ENCODE peak calls at places on chromosomes 6 and 20, in four cellular contexts. P, R, V and S are unnamed samples. For H4K20me1 and H3K36me3, the result is how much of the 10 kb centered on the place peaks cover.

GRCh38 chr6:10322991-10323390 is 91.9 kb downstream of the TFAP2A start:
- DNase-seq in P (peak), R (no peak), V (no peak), S (no peak)

GRCh38 chr6:53064726-53065265 is 408 bp upstream of the FBXO9 start:
- DNase-seq in V (peak), R (peak), P (peak), S (peak)

GRCh38 chr20:4444404-4444803 is 277.3 kb upstream of the PRND start:
- DNase-seq in V (peak), R (no peak), P (peak), S (no peak)

GRCh38 chr6:14499804-14500203 is 382.2 kb downstream of the CD83 start:
- DNase-seq in P (peak), R (peak), V (peak), S (peak)

GRCh38 chr6:150406948-150407347 is 38.1 kb downstream of the IYD start:
- DNase-seq in V (no peak), P (no peak), R (no peak), S (no peak)

GRCh38 chr6:152983637-152984386 is 971 bp upstream of the FBXO5 start:
- DNase-seq in V (peak), R (peak), P (peak), S (peak)

GRCh38 chr20:16444056-16444777 is 129.0 kb downstream of the KIF16B start:
- DNase-seq in R (no peak), P (no peak), V (peak), S (no peak)

GRCh38 chr20:23782366-23782983 is 31.7 kb upstream of the CST1 start:
- DNase-seq in R (no peak), P (no peak), V (peak), S (peak)

GRCh38 chr20:17796096-17796563 is 96.4 kb downstream of the BANF2 start:
- DNase-seq in P (peak), V (peak), R (no peak), S (no peak)

GRCh38 chr6:150308812-150309475 is 59.9 kb upstream of the IYD start:
- DNase-seq in V (no peak), R (no peak), P (no peak), S (no peak)

GRCh38 chr6:12748815-12749521 is 32.4 kb downstream of the PHACTR1 start:
- DNase-seq in V (no peak), P (peak), R (no peak), S (peak)

GRCh38 chr6:37170273-37171140 is 555 bp downstream of the PIM1 start:
- DNase-seq in V (peak), R (no peak), P (peak), S (peak)

GRCh38 chr6:134077301-134077700 is 24.9 kb upstream of the SLC2A12 start:
- DNase-seq in V (peak), P (peak), R (no peak), S (no peak)

GRCh38 chr6:43807228-43808061 is 37.4 kb downstream of the VEGFA start:
- DNase-seq in R (no peak), P (no peak), V (peak), S (peak)

GRCh38 chr6:1039746-1040145 is 272.2 kb upstream of the FOXQ1 start:
- DNase-seq in R (no peak), P (no peak), V (no peak), S (no peak)

DNA sequence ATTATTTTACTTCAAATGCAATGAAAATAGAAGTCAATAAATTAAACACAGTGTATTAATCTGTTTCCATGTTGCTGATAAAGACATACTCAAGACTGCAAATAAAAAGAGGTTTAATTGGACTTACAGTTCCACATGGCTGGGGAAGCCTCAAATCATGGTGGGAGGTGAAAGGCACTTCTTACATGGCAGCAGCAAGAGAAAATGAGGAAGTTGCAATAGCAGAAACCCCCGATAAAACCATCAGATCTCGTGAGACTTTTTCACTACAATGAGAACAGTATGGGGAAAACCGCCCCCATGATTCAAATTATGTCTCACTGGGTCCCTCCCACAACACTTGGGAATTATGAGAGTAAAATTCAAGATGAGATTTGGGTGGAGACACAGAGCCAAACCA is 82.2 kb downstream of the GPR63 start:
- DNase-seq in V (no peak), R (no peak), P (no peak), S (no peak)
- H4K20me1 ChIP-seq in V (under half), R (under half), P (under half), S (under half)

GRCh38 chr6:34768148-34768547 is 10.8 kb downstream of the SNRPC start:
- DNase-seq in R (no peak), P (no peak), V (no peak), S (no peak)
- H3K36me3 ChIP-seq in R (under half), P (under half), V (under half), S (under half)

GRCh38 chr20:57851786-57852185 is 142.0 kb upstream of the PMEPA1 start:
- DNase-seq in V (no peak), R (no peak), P (peak), S (no peak)
- H3K4me2 ChIP-seq in V (no peak), R (no peak), P (no peak), S (no peak)

GRCh38 chr6:89956182-89956581 is 61.9 kb downstream of the GJA10 start:
- DNase-seq in R (no peak), P (no peak), V (no peak), S (no peak)

GRCh38 chr6:89952696-89953095 is 58.4 kb downstream of the GJA10 start:
- DNase-seq in V (peak), P (peak), R (no peak), S (no peak)

GRCh38 chr6:89954721-89955148 is 60.5 kb downstream of the GJA10 start:
- DNase-seq in P (no peak), V (peak), R (no peak), S (no peak)

GRCh38 chr6:89952361-89952680 is 58.1 kb downstream of the GJA10 start:
- DNase-seq in V (no peak), P (no peak), R (no peak), S (no peak)

DNA sequence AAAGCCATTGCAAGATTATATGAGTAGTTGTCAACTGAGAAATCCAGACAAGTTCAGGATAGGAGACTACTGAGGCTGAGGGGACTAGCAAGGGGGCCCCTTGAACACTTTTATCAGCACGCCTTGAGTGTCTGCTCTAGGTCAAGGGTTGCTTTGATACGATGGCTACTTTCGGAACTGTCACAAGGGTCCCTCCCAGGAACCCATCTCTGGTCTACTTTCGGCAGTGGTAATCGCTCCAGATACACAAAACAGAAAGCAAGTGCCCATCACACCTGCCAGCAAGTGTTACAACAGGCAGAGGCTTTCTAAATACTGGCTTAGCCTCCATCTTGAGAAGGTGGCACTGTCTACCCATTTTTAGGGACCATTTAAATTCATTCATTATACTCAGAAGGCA is 61.1 kb downstream of the GJA10 start:
- DNase-seq in P (no peak), R (no peak), V (no peak), S (no peak)
- H4K20me1 ChIP-seq in P (under half), R (under half), V (under half), S (under half)

GRCh38 chr6:2781685-2782355 is 16.6 kb downstream of the WRNIP1 start:
- DNase-seq in P (no peak), V (no peak), R (no peak), S (no peak)

GRCh38 chr6:2782825-2783187 is 17.6 kb downstream of the WRNIP1 start:
- DNase-seq in P (no peak), V (no peak), R (no peak), S (no peak)

GRCh38 chr6:2782356-2782708 is 17.1 kb downstream of the WRNIP1 start:
- DNase-seq in V (no peak), P (no peak), R (no peak), S (no peak)

GRCh38 chr6:2777249-2777648 is 12.1 kb downstream of the WRNIP1 start:
- DNase-seq in V (no peak), P (no peak), R (no peak), S (peak)

GRCh38 chr6:2780109-2780730 is 15.0 kb downstream of the WRNIP1 start:
- DNase-seq in R (no peak), V (no peak), P (no peak), S (no peak)
- H3K36me3 ChIP-seq in R (half or more), V (under half), P (under half), S (under half)

GRCh38 chr6:148566664-148567350 is 180.0 kb upstream of the UST start:
- DNase-seq in P (no peak), V (no peak), R (no peak), S (no peak)
- H3K4me2 ChIP-seq in P (peak), V (peak), R (peak), S (no peak)

GRCh38 chr20:62924567-62925419 is 1.5 kb downstream of the DIDO1 start:
- DNase-seq in V (peak), P (peak), R (no peak), S (no peak)
- H4K20me1 ChIP-seq in V (half or more), P (under half), R (half or more), S (half or more)

DNA sequence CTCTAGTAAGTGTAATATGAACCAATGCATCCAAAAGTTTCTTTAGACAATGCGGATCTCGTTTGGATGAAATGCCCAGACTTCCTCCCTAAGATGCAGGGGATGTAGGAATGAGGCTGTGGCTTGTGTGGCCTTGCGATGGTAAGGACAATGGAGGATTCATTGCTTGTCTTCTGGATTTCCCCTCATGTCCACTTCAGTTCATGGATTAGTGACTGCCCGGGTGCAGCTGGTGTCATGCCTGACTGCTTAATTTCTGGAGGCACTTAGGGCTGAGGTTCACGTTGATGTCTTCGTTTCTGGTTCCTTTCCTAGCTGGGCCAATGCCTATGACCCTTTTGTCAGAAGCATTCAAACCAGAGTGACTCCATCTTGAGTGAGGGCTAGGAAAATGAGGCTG is 93.8 kb downstream of the SCP2D1 start:
- DNase-seq in V (no peak), P (no peak), R (no peak), S (no peak)
- H3K36me3 ChIP-seq in V (under half), P (under half), R (under half), S (under half)

GRCh38 chr6:32152414-32153251 is 894 bp upstream of the PRRT1 start:
- DNase-seq in R (no peak), V (peak), P (peak), S (peak)
- H3K4me2 ChIP-seq in R (peak), V (peak), P (peak), S (peak)